ENCODE peak calls at places on chromosome 4, in five cellular contexts. One of them, this sample, is unnamed.

GRCh38 chr4:168874083-168874482 is 136.0 kb downstream of the CBR4 start:
- ATAC-seq in GM23338: no peak
- ATAC-seq in HCT116: no peak
- ATAC-seq in GM12878: peak
- ATAC-seq in K562: no peak
- ATAC-seq in this sample: no peak

GRCh38 chr4:138235419-138235952 is 6.7 kb downstream of the SLC7A11 start:
- ATAC-seq in GM23338: no peak
- ATAC-seq in HCT116: peak
- ATAC-seq in GM12878: peak
- ATAC-seq in K562: peak
- ATAC-seq in this sample: peak

GRCh38 chr4:129926936-129927335 is 831.0 kb downstream of the C4orf33 start:
- ATAC-seq in GM23338: no peak
- ATAC-seq in HCT116: peak
- ATAC-seq in GM12878: peak
- ATAC-seq in K562: no peak
- ATAC-seq in this sample: no peak

GRCh38 chr4:156950090-156950489 is 21.5 kb downstream of the PDGFC start:
- ATAC-seq in GM23338: no peak
- ATAC-seq in HCT116: no peak
- ATAC-seq in GM12878: no peak
- ATAC-seq in K562: no peak
- ATAC-seq in this sample: no peak

GRCh38 chr4:106273831-106274230 is 42.2 kb downstream of the TBCK start:
- ATAC-seq in GM23338: no peak
- ATAC-seq in HCT116: no peak
- ATAC-seq in GM12878: no peak
- ATAC-seq in K562: no peak
- ATAC-seq in this sample: no peak

GRCh38 chr4:88857588-88857987 is 160.0 kb upstream of the NAP1L5 start:
- ATAC-seq in GM23338: no peak
- ATAC-seq in HCT116: no peak
- ATAC-seq in GM12878: no peak
- ATAC-seq in K562: no peak
- ATAC-seq in this sample: no peak

GRCh38 chr4:180456928-180457327 is 1786.3 kb upstream of the TENM3 start:
- ATAC-seq in GM23338: peak
- ATAC-seq in HCT116: peak
- ATAC-seq in GM12878: peak
- ATAC-seq in K562: no peak
- ATAC-seq in this sample: no peak

GRCh38 chr4:118124977-118125376 is 90.7 kb downstream of the NDST3 start:
- ATAC-seq in GM23338: no peak
- ATAC-seq in HCT116: no peak
- ATAC-seq in GM12878: no peak
- ATAC-seq in K562: no peak
- ATAC-seq in this sample: no peak

GRCh38 chr4:127580891-127581290 is 51.9 kb upstream of the INTU start:
- ATAC-seq in GM23338: no peak
- ATAC-seq in HCT116: peak
- ATAC-seq in GM12878: no peak
- ATAC-seq in K562: peak
- ATAC-seq in this sample: no peak

GRCh38 chr4:165507381-165507780 is 128.6 kb downstream of the CPE start:
- ATAC-seq in GM23338: no peak
- ATAC-seq in HCT116: no peak
- ATAC-seq in GM12878: no peak
- ATAC-seq in K562: no peak
- ATAC-seq in this sample: no peak

GRCh38 chr4:175540732-175541131 is 271.3 kb downstream of the GPM6A start:
- ATAC-seq in GM23338: no peak
- ATAC-seq in HCT116: peak
- ATAC-seq in GM12878: peak
- ATAC-seq in K562: no peak
- ATAC-seq in this sample: no peak

GRCh38 chr4:15353207-15353606 is 74.6 kb upstream of the C1QTNF7 start:
- ATAC-seq in GM23338: no peak
- ATAC-seq in HCT116: no peak
- ATAC-seq in GM12878: no peak
- ATAC-seq in K562: no peak
- ATAC-seq in this sample: no peak

GRCh38 chr4:143346208-143346607 is 9.5 kb downstream of the GAB1 start:
- ATAC-seq in GM23338: peak
- ATAC-seq in HCT116: peak
- ATAC-seq in GM12878: no peak
- ATAC-seq in K562: peak
- ATAC-seq in this sample: peak
- H3K27ac ChIP-seq in GM23338: no peak
- H3K27ac ChIP-seq in HCT116: no peak
- H3K27ac ChIP-seq in GM12878: no peak
- H3K27ac ChIP-seq in K562: peak
- H3K27ac ChIP-seq in this sample: peak

GRCh38 chr4:186693159-186693815 is 30.4 kb downstream of the FAT1 start:
- ATAC-seq in GM23338: no peak
- ATAC-seq in HCT116: peak
- ATAC-seq in GM12878: no peak
- ATAC-seq in K562: peak
- ATAC-seq in this sample: peak
- TF ChIP-seq POLR2AphosphoS5 in GM23338: no peak
- TF ChIP-seq POLR2AphosphoS5 in HCT116: peak
- TF ChIP-seq POLR2AphosphoS5 in GM12878: no peak
- TF ChIP-seq POLR2AphosphoS5 in K562: no peak
- TF ChIP-seq POLR2AphosphoS5 in this sample: peak

GRCh38 chr4:182918044-182918607 is 940 bp upstream of the DCTD start:
- ATAC-seq in GM23338: no peak
- ATAC-seq in HCT116: no peak
- ATAC-seq in GM12878: peak
- ATAC-seq in K562: no peak
- ATAC-seq in this sample: no peak

GRCh38 chr4:182916483-182917181 is 554 bp downstream of the DCTD start:
- ATAC-seq in GM23338: peak
- ATAC-seq in HCT116: peak
- ATAC-seq in GM12878: peak
- ATAC-seq in K562: peak
- ATAC-seq in this sample: peak

GRCh38 chr4:182914357-182914756 is 2.8 kb downstream of the DCTD start:
- ATAC-seq in GM23338: no peak
- ATAC-seq in HCT116: no peak
- ATAC-seq in GM12878: no peak
- ATAC-seq in K562: no peak
- ATAC-seq in this sample: no peak

GRCh38 chr4:182918791-182919302 is 1.7 kb upstream of the DCTD start:
- ATAC-seq in GM23338: no peak
- ATAC-seq in HCT116: no peak
- ATAC-seq in GM12878: peak
- ATAC-seq in K562: no peak
- ATAC-seq in this sample: no peak

DNA sequence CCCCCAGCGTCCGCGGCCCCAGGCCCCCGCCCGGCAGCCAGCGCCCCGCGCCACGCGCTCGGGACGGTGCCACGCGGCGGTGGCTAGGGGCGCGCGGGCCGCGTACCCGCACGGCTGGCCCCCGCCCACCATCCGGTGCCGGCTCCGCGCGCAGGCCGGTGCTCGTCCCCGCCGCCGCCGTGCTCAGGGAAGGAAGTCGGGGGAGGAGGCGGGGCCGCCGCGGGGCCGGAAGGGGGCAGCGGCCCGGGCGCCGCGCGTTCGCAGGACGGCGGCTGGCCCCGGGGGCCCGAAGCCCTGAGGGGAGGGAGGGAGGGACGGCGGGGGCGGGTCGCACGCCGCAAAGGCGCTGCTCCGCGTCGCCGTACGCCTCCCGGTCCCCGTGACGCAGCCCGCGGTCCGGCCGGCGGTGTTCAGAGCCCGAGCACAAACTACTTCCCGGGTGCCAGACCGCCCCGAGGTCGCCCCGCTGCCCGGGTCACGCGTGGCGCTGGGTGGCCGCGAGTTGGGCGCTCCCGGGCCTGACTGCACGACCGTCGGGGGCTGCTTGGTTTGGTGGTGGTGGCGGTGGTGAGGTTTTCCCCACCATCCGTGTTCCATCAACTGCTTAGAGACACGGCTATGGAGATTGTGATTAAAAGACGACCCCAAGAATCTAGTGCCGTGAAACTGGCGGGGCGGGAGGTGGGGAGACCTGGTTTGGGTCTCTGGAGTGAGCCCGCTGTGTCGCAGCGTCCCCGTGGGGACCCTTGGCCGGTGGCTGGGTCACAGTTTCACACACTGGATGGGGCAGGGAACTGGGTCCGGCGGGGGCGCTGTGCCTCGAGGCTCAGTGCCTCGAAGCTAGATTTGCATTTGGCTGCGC is at the start of gene DCTD:
- ATAC-seq in GM23338: peak
- ATAC-seq in HCT116: peak
- ATAC-seq in GM12878: peak
- ATAC-seq in K562: peak
- ATAC-seq in this sample: peak
- H3K27ac ChIP-seq in GM23338: peak
- H3K27ac ChIP-seq in HCT116: peak
- H3K27ac ChIP-seq in GM12878: peak
- H3K27ac ChIP-seq in K562: peak
- H3K27ac ChIP-seq in this sample: peak

GRCh38 chr4:151114338-151114737 is 14.9 kb downstream of the RPS3A start:
- ATAC-seq in GM23338: no peak
- ATAC-seq in HCT116: no peak
- ATAC-seq in GM12878: no peak
- ATAC-seq in K562: no peak
- ATAC-seq in this sample: no peak
- TF ChIP-seq POLR2AphosphoS5 in GM23338: no peak
- TF ChIP-seq POLR2AphosphoS5 in HCT116: no peak
- TF ChIP-seq POLR2AphosphoS5 in GM12878: no peak
- TF ChIP-seq POLR2AphosphoS5 in K562: no peak
- TF ChIP-seq POLR2AphosphoS5 in this sample: no peak

DNA sequence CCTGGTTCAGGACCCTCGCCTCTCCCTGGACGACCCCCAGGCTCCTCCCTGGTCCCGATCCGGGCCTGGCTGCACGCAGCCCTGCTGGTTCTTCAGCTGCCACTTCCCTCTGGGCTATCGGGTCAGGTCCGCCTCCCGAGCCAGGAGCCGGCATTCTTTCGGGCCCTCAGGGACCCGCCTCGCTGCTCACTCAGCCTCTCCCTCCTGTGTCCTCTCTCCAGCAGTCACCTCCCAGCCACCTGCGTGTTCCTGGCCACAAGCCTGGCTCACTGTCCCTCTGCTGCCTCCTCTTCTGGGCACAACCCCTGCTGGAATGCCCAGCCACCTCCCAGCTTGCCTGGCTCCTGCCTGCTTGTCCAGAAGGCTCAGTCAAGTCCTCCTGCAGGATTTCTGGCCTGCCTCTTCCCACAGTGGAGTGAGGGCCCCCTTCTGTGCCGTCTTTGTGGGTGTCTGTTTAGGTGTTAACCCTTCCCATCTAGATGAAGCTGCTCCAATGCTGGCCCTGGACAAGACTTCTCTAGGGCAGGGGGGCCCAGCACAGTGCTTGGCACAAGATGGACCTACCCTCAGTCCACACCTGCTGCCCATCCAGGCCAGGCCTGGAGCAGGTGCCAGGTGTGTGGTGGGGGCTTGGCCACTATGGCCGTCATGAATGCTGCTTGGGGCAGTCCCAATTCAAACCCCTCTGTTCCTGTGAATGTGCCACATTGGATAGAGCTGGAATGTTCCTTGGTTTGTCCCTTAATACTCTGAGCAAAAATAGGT is 2.2 kb downstream of the WFS1 start:
- ATAC-seq in GM23338: no peak
- ATAC-seq in HCT116: no peak
- ATAC-seq in GM12878: no peak
- ATAC-seq in K562: no peak
- ATAC-seq in this sample: no peak
- H3K27ac ChIP-seq in GM23338: no peak
- H3K27ac ChIP-seq in HCT116: no peak
- H3K27ac ChIP-seq in GM12878: no peak
- H3K27ac ChIP-seq in K562: no peak
- H3K27ac ChIP-seq in this sample: peak

GRCh38 chr4:7649741-7650531 is 215.2 kb upstream of the PSAPL1 start:
- ATAC-seq in GM23338: no peak
- ATAC-seq in HCT116: peak
- ATAC-seq in GM12878: no peak
- ATAC-seq in K562: no peak
- ATAC-seq in this sample: no peak
- TF ChIP-seq POLR2AphosphoS5 in GM23338: no peak
- TF ChIP-seq POLR2AphosphoS5 in HCT116: no peak
- TF ChIP-seq POLR2AphosphoS5 in GM12878: no peak
- TF ChIP-seq POLR2AphosphoS5 in K562: no peak
- TF ChIP-seq POLR2AphosphoS5 in this sample: no peak